ENCODE peak calls at places on chromosomes 1 and 21, in four cellular contexts. F is astrocyte, R is cardiac muscle cell, X is aorta. T is an unnamed sample.
A peak's percentile ranks its signal among the peaks of the same experiment; 100 is the strongest.

GRCh38 chr1:112417985-112418607 is 22.1 kb downstream of the CTTNBP2NL start:
- DNase-seq in X (no peak), F (no peak), R (no peak), T (no peak)

GRCh38 chr1:2104621-2105427 is 54.6 kb downstream of the PRKCZ start:
- DNase-seq in X (peak; percentile 29), F (no peak), R (no peak), T (no peak)

GRCh38 chr1:231091853-231092301 is 51.8 kb upstream of the FAM89A start:
- DNase-seq in X (no peak), F (no peak), R (peak; percentile 54), T (peak; percentile 47)

GRCh38 chr1:40014812-40015594 is 25.5 kb upstream of the CAP1 start:
- DNase-seq in F (peak; percentile 92), R (peak; percentile 71), X (no peak), T (peak; percentile 64)

GRCh38 chr1:11355594-11356467 is 82.8 kb downstream of the UBIAD1 start:
- DNase-seq in R (no peak), F (no peak), X (no peak), T (no peak)

GRCh38 chr1:176987016-176987415 is 177.5 kb downstream of the ASTN1 start:
- DNase-seq in R (peak; percentile 84), X (no peak), F (peak; percentile 32), T (no peak)

GRCh38 chr1:57824535-57824934 is 400.7 kb upstream of the DAB1 start:
- DNase-seq in F (no peak), R (no peak), X (no peak), T (no peak)

GRCh38 chr1:1162597-1163537 is 10.8 kb upstream of the TTLL10 start:
- DNase-seq in F (no peak), X (no peak), R (no peak), T (no peak)

GRCh38 chr21:14453339-14453738 is 70.4 kb upstream of the HSPA13 start:
- DNase-seq in X (no peak), F (no peak), R (no peak), T (no peak)

GRCh38 chr1:78911956-78912880 is 94.3 kb downstream of the ADGRL4 start:
- DNase-seq in F (no peak), R (peak; percentile 31), X (no peak), T (no peak)

GRCh38 chr1:171595324-171595723 is 26.7 kb upstream of the MYOCOS start:
- DNase-seq in R (no peak), F (peak; percentile 66), X (no peak), T (peak; percentile 28)

GRCh38 chr1:154213274-154213673 is 7.1 kb upstream of the CFAP141 start:
- DNase-seq in F (peak; percentile 55), X (no peak), R (no peak), T (no peak)

GRCh38 chr1:19651141-19651737 is 7.1 kb downstream of the NBL1 start:
- DNase-seq in R (peak; percentile 72), F (no peak), X (peak; percentile 75), T (no peak)

GRCh38 chr1:224180783-224181452 is 2.1 kb upstream of the DEGS1 start:
- DNase-seq in F (no peak), R (no peak), X (no peak), T (no peak)

GRCh38 chr21:32710069-32710784 is 17.6 kb downstream of the SYNJ1 start:
- DNase-seq in R (no peak), F (no peak), X (no peak), T (no peak)

GRCh38 chr1:110674337-110675059 is at the start of gene KCNA3:
- DNase-seq in R (peak; percentile 9), F (no peak), X (peak; percentile 57), T (no peak)

GRCh38 chr1:203270448-203270847 is 34.9 kb upstream of the BTG2 start:
- DNase-seq in F (no peak), X (no peak), R (no peak), T (no peak)

GRCh38 chr1:204319462-204319861 is 40.3 kb downstream of the PLEKHA6 start:
- DNase-seq in R (peak; percentile 80), X (no peak), F (peak; percentile 86), T (peak; percentile 95)

GRCh38 chr1:51061231-51061943 is 40.6 kb upstream of the C1orf185 start:
- DNase-seq in R (no peak), F (peak; percentile 60), X (no peak), T (no peak)

GRCh38 chr21:42660118-42660470 is 6.7 kb downstream of the PDE9A start:
- DNase-seq in R (no peak), F (no peak), X (no peak), T (no peak)

GRCh38 chr1:23282967-23283366 is 61.1 kb downstream of the HNRNPR start:
- DNase-seq in F (peak; percentile 80), R (peak; percentile 69), X (no peak), T (no peak)

GRCh38 chr1:202710070-202711025 is at the start of gene SYT2:
- DNase-seq in X (no peak), R (peak; percentile 42), F (no peak), T (no peak)

GRCh38 chr1:154779563-154780189 is 90.4 kb downstream of the KCNN3 start:
- DNase-seq in R (no peak), F (no peak), X (peak; percentile 30), T (no peak)

GRCh38 chr1:240474133-240474614 is 137.8 kb downstream of the GREM2 start:
- DNase-seq in R (peak; percentile 80), F (peak; percentile 87), X (no peak), T (no peak)

GRCh38 chr1:191320062-191320461 is 838.2 kb upstream of the RGS18 start:
- DNase-seq in F (no peak), X (no peak), R (no peak), T (no peak)

GRCh38 chr1:94962745-94963265 is 35.9 kb upstream of the CNN3 start:
- DNase-seq in X (no peak), R (peak; percentile 78), F (no peak), T (peak; percentile 40)

GRCh38 chr1:6396998-6397397 is 3.4 kb upstream of the ACOT7 start:
- DNase-seq in X (no peak), F (no peak), R (no peak), T (no peak)

GRCh38 chr1:177824508-177824982 is 145.3 kb downstream of the SEC16B start:
- DNase-seq in F (no peak), X (no peak), R (no peak), T (no peak)

GRCh38 chr1:185974367-185974766 is 240.2 kb downstream of the HMCN1 start:
- DNase-seq in R (no peak), F (no peak), X (no peak), T (no peak)

GRCh38 chr1:242761556-242761955 is 237.1 kb upstream of the PLD5 start:
- DNase-seq in R (no peak), X (no peak), F (no peak), T (no peak)

GRCh38 chr1:209805875-209806760 is at the start of gene IRF6:
- DNase-seq in R (peak; percentile 83), F (peak; percentile 64), X (peak; percentile 89), T (no peak)

GRCh38 chr1:162905759-162906158 is 44.8 kb upstream of the CCDC190 start:
- DNase-seq in X (no peak), R (peak; percentile 76), F (peak; percentile 82), T (peak; percentile 50)

GRCh38 chr21:45996311-45997204 is 15.0 kb downstream of the COL6A1 start:
- DNase-seq in X (peak; percentile 35), F (no peak), R (no peak), T (no peak)

GRCh38 chr1:44413740-44414139 is 8.7 kb downstream of the RNF220 start:
- DNase-seq in X (no peak), R (no peak), F (no peak), T (no peak)

GRCh38 chr1:2115008-2115921 is 65.1 kb downstream of the PRKCZ start:
- DNase-seq in R (no peak), X (peak; percentile 36), F (no peak), T (no peak)

GRCh38 chr1:208160259-208160819 is 83.8 kb downstream of the PLXNA2 start:
- DNase-seq in R (no peak), X (no peak), F (peak; percentile 37), T (no peak)

GRCh38 chr21:42685036-42685435 is 31.6 kb downstream of the PDE9A start:
- DNase-seq in X (peak; percentile 29), F (no peak), R (no peak), T (no peak)

GRCh38 chr1:51410568-51411460 is 80.5 kb upstream of the TTC39A start:
- DNase-seq in X (no peak), F (peak; percentile 63), R (peak; percentile 12), T (no peak)

DNA sequence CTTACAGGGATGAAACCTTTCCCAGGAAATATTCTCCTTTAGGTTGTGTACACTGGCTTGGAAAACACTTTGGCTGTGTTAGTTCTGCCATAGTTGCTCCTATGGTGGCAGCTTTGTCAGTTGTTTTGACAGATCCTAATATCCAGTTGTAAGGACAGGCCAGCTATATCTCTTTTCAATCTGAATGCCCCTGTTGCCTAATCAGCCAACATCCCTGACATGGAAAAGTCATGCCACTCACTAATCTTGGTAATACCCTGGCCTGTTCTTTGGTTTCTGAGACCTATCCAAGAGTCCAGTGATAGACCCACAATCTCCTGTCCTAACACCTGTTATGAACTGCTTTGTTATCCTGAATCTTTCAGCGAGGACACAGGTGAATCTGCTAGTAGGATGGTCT is 148.8 kb downstream of the MRPL39 start:
- DNase-seq in X (no peak), F (no peak), R (no peak), T (no peak)
- H3K9me3 ChIP-seq in X (no peaks in the 10 kb centered on the region), F (no peaks in the 10 kb centered on the region), R (no peaks in the 10 kb centered on the region), T (no peaks in the 10 kb centered on the region)

DNA sequence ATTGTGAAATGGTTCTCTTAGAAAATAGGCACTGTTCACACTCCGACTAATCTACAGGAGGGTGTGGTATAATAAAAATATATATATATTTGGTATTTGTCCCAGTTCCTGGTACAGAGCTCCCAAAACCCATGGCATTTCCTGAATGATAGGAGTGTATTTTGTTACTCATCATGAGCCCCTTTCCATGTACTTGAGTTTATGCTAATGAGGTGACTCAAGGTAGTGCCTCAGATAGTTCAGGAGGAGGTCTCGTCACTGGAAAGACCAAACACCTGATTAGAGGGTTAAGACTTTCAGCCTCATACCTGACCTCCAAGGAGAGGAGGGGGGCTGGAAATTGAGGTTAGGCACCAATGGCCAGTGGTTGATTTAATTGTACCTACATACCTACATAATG is 57.9 kb downstream of the TTC3 start:
- DNase-seq in X (no peak), R (peak; percentile 53), F (peak; percentile 58), T (no peak)
- H3K27ac ChIP-seq in X (no peak overlapping the region), R (no peak overlapping the region), F (peak overlapping the region; percentile 1), T (no peak overlapping the region)

GRCh38 chr21:34135330-34135729 is 62.0 kb downstream of the MRPS6 start:
- DNase-seq in F (no peak), R (no peak), X (no peak), T (no peak)
- H3K9me3 ChIP-seq in F (no peaks in the 10 kb centered on the region), R (no peaks in the 10 kb centered on the region), X (no peaks in the 10 kb centered on the region), T (no peaks in the 10 kb centered on the region)

DNA sequence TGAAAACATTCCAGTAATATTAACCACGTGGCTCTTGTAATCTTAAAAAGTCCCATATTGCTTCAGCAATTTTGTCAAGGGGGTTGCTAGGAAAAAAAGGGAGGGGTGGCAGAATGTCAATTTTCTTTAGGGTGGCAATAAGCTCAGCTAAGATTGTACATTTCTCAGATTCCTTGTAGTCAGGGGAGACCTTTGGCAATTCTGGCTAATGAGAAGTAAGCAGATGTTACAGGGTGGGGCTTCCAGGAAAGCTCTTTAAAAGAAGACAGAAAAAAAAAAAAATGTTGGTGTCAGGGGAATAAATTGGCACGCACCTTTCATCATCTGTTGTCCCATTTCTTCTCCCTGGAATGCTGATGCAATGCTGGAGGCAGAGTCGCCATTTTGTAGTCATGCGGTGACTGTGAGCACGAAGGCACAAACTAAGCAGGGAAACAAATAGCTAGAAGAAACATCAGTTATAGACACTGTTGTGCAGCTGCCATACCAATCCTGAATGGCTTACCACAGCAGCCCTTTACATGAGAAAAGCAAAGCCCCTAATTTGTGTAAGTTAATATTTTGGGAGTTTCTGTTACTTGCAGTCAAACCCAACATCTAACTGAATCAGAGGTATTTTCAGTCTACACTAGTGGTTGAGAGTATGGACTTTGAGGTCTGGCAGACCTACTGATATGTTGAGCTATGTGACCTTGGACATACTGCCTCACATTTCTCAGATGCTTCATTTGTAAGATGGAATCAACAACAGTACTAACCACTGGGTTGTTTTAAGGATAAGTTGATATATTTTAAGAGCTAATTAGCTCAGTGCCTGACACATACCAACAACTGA is 56.0 kb upstream of the MRPS6 start:
- DNase-seq in F (peak; percentile 90), X (no peak), R (no peak), T (no peak)
- H3K27ac ChIP-seq in F (no peak overlapping the region), X (no peak overlapping the region), R (no peak overlapping the region), T (no peak overlapping the region)